ENCODE peak calls at places on chromosome 9, in eight cellular contexts. One of them, this sample, is unnamed.

GRCh38 chr9:128043467-128043868 is 23.7 kb downstream of the NAIF1 start:
- DNase-seq in ovary: peak
- DNase-seq in IMR-90: no peak
- DNase-seq in RWPE1: no peak
- DNase-seq in CD4-positive, alpha-beta T cell: no peak
- DNase-seq in left ventricle myocardium inferior: no peak
- DNase-seq in tibial artery: no peak
- DNase-seq in OCI-LY7: no peak
- DNase-seq in this sample: no peak

GRCh38 chr9:100466171-100466827 is 6.7 kb upstream of the TMEFF1 start:
- DNase-seq in IMR-90: no peak
- DNase-seq in OCI-LY7: no peak
- DNase-seq in RWPE1: no peak
- DNase-seq in tibial artery: no peak
- DNase-seq in left ventricle myocardium inferior: no peak
- DNase-seq in CD4-positive, alpha-beta T cell: no peak
- DNase-seq in ovary: no peak
- DNase-seq in this sample: no peak

GRCh38 chr9:33320568-33321261 is 30.4 kb downstream of the NFX1 start:
- DNase-seq in ovary: no peak
- DNase-seq in CD4-positive, alpha-beta T cell: no peak
- DNase-seq in tibial artery: peak
- DNase-seq in IMR-90: peak
- DNase-seq in left ventricle myocardium inferior: no peak
- DNase-seq in OCI-LY7: no peak
- DNase-seq in RWPE1: peak
- DNase-seq in this sample: no peak

GRCh38 chr9:34688329-34689161 is 2.5 kb downstream of the CCL19 start:
- DNase-seq in RWPE1: no peak
- DNase-seq in CD4-positive, alpha-beta T cell: no peak
- DNase-seq in ovary: no peak
- DNase-seq in left ventricle myocardium inferior: no peak
- DNase-seq in tibial artery: no peak
- DNase-seq in IMR-90: no peak
- DNase-seq in OCI-LY7: no peak
- DNase-seq in this sample: no peak

GRCh38 chr9:132055756-132056155 is 23.9 kb downstream of the MED27 start:
- DNase-seq in IMR-90: no peak
- DNase-seq in CD4-positive, alpha-beta T cell: no peak
- DNase-seq in tibial artery: no peak
- DNase-seq in ovary: no peak
- DNase-seq in OCI-LY7: no peak
- DNase-seq in RWPE1: no peak
- DNase-seq in left ventricle myocardium inferior: no peak
- DNase-seq in this sample: no peak

GRCh38 chr9:119009253-119009652 is 360.0 kb downstream of the BRINP1 start:
- DNase-seq in OCI-LY7: no peak
- DNase-seq in RWPE1: peak
- DNase-seq in CD4-positive, alpha-beta T cell: no peak
- DNase-seq in tibial artery: no peak
- DNase-seq in IMR-90: no peak
- DNase-seq in left ventricle myocardium inferior: no peak
- DNase-seq in ovary: no peak
- DNase-seq in this sample: no peak

GRCh38 chr9:127128341-127129072 is 6.1 kb upstream of the ANGPTL2 start:
- DNase-seq in RWPE1: peak
- DNase-seq in CD4-positive, alpha-beta T cell: no peak
- DNase-seq in ovary: peak
- DNase-seq in tibial artery: peak
- DNase-seq in OCI-LY7: no peak
- DNase-seq in left ventricle myocardium inferior: peak
- DNase-seq in IMR-90: peak
- DNase-seq in this sample: no peak

GRCh38 chr9:34403554-34404380 is 27.1 kb upstream of the MYORG start:
- DNase-seq in OCI-LY7: peak
- DNase-seq in tibial artery: peak
- DNase-seq in left ventricle myocardium inferior: peak
- DNase-seq in CD4-positive, alpha-beta T cell: peak
- DNase-seq in RWPE1: peak
- DNase-seq in IMR-90: peak
- DNase-seq in ovary: peak
- DNase-seq in this sample: peak

GRCh38 chr9:96327694-96328352 is 25.8 kb upstream of the HSD17B3 start:
- DNase-seq in OCI-LY7: peak
- DNase-seq in left ventricle myocardium inferior: no peak
- DNase-seq in IMR-90: peak
- DNase-seq in RWPE1: peak
- DNase-seq in tibial artery: peak
- DNase-seq in ovary: peak
- DNase-seq in CD4-positive, alpha-beta T cell: peak
- DNase-seq in this sample: peak

GRCh38 chr9:110142868-110143866 is 64.8 kb downstream of the C9orf152 start:
- DNase-seq in RWPE1: no peak
- DNase-seq in OCI-LY7: peak
- DNase-seq in CD4-positive, alpha-beta T cell: no peak
- DNase-seq in IMR-90: no peak
- DNase-seq in tibial artery: no peak
- DNase-seq in left ventricle myocardium inferior: no peak
- DNase-seq in ovary: no peak
- DNase-seq in this sample: no peak

GRCh38 chr9:133972041-133972970 is 19.8 kb downstream of the VAV2 start:
- DNase-seq in OCI-LY7: no peak
- DNase-seq in CD4-positive, alpha-beta T cell: no peak
- DNase-seq in IMR-90: no peak
- DNase-seq in RWPE1: peak
- DNase-seq in left ventricle myocardium inferior: no peak
- DNase-seq in tibial artery: no peak
- DNase-seq in ovary: no peak
- DNase-seq in this sample: peak

GRCh38 chr9:132748450-132748849 is 78.2 kb downstream of the GTF3C4 start:
- DNase-seq in left ventricle myocardium inferior: no peak
- DNase-seq in tibial artery: no peak
- DNase-seq in OCI-LY7: no peak
- DNase-seq in RWPE1: no peak
- DNase-seq in IMR-90: peak
- DNase-seq in ovary: no peak
- DNase-seq in CD4-positive, alpha-beta T cell: no peak
- DNase-seq in this sample: no peak

GRCh38 chr9:137270929-137271695 is 6.4 kb upstream of the TOR4A start:
- DNase-seq in OCI-LY7: no peak
- DNase-seq in CD4-positive, alpha-beta T cell: no peak
- DNase-seq in IMR-90: no peak
- DNase-seq in RWPE1: no peak
- DNase-seq in left ventricle myocardium inferior: no peak
- DNase-seq in tibial artery: no peak
- DNase-seq in ovary: no peak
- DNase-seq in this sample: no peak

GRCh38 chr9:38708759-38709158 is 11.2 kb downstream of the FAM240B start:
- DNase-seq in OCI-LY7: no peak
- DNase-seq in CD4-positive, alpha-beta T cell: no peak
- DNase-seq in ovary: no peak
- DNase-seq in RWPE1: no peak
- DNase-seq in tibial artery: no peak
- DNase-seq in IMR-90: no peak
- DNase-seq in left ventricle myocardium inferior: no peak
- DNase-seq in this sample: no peak

DNA sequence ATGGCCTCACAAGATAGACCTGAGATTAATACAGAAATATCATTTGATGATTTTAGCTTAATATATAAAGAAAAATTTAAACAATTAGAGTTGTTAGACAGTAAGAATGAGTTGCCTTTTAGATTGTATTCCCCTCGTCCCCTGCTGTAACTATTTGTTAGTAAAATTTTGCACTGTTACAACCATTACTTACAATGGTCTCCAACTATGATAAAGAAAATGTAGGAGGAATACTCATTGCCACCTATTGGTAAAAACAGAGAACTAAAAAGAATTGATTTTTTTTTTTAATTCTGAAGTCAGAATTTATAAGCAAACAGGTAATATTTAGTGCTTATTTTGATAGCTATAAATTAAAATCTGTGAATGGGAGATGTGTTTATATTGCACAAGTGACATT is 937.6 kb downstream of the TLE4 start:
- DNase-seq in left ventricle myocardium inferior: no peak
- DNase-seq in IMR-90: no peak
- DNase-seq in ovary: no peak
- DNase-seq in tibial artery: no peak
- DNase-seq in RWPE1: no peak
- DNase-seq in OCI-LY7: no peak
- DNase-seq in CD4-positive, alpha-beta T cell: no peak
- DNase-seq in this sample: no peak
- TF ChIP-seq CTCF in left ventricle myocardium inferior: no peak
- TF ChIP-seq CTCF in IMR-90: peak
- TF ChIP-seq CTCF in ovary: no peak
- TF ChIP-seq CTCF in tibial artery: no peak
- TF ChIP-seq CTCF in RWPE1: peak
- TF ChIP-seq CTCF in OCI-LY7: peak
- TF ChIP-seq CTCF in CD4-positive, alpha-beta T cell: no peak
- TF ChIP-seq CTCF in this sample: peak

GRCh38 chr9:98432960-98433359 is 177.5 kb upstream of the TBC1D2 start:
- DNase-seq in tibial artery: no peak
- DNase-seq in IMR-90: no peak
- DNase-seq in OCI-LY7: no peak
- DNase-seq in RWPE1: no peak
- DNase-seq in CD4-positive, alpha-beta T cell: no peak
- DNase-seq in ovary: no peak
- DNase-seq in left ventricle myocardium inferior: no peak
- DNase-seq in this sample: no peak

GRCh38 chr9:98442541-98442940 is 187.1 kb upstream of the TBC1D2 start:
- DNase-seq in tibial artery: no peak
- DNase-seq in IMR-90: peak
- DNase-seq in left ventricle myocardium inferior: no peak
- DNase-seq in OCI-LY7: no peak
- DNase-seq in RWPE1: no peak
- DNase-seq in ovary: no peak
- DNase-seq in CD4-positive, alpha-beta T cell: no peak
- DNase-seq in this sample: no peak

GRCh38 chr9:98437458-98438034 is 182.1 kb upstream of the TBC1D2 start:
- DNase-seq in left ventricle myocardium inferior: no peak
- DNase-seq in ovary: no peak
- DNase-seq in OCI-LY7: no peak
- DNase-seq in RWPE1: no peak
- DNase-seq in tibial artery: no peak
- DNase-seq in CD4-positive, alpha-beta T cell: no peak
- DNase-seq in IMR-90: no peak
- DNase-seq in this sample: no peak

GRCh38 chr9:98442114-98442513 is 186.7 kb upstream of the TBC1D2 start:
- DNase-seq in CD4-positive, alpha-beta T cell: no peak
- DNase-seq in tibial artery: no peak
- DNase-seq in OCI-LY7: no peak
- DNase-seq in IMR-90: no peak
- DNase-seq in RWPE1: no peak
- DNase-seq in ovary: no peak
- DNase-seq in left ventricle myocardium inferior: no peak
- DNase-seq in this sample: no peak

DNA sequence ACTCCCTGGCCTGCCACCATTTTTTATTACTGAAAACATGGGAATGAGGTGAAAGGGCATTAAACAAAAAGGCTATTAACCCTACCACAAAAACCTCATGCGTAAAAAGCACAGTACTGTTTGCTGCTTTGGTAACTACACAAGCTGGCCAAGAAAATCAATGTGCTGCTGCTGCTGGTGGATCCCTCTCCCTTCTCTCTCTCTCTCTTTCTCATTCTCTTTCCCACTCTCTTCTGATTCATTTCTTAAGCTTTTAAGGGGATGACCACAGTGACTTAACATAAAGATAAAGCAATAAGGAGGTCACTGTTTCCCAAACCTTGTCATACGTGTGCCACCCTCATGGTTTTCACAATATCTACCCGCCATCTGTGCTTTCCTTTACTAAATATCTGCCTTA is 183.3 kb upstream of the TBC1D2 start:
- DNase-seq in OCI-LY7: no peak
- DNase-seq in ovary: no peak
- DNase-seq in CD4-positive, alpha-beta T cell: no peak
- DNase-seq in tibial artery: no peak
- DNase-seq in left ventricle myocardium inferior: no peak
- DNase-seq in IMR-90: peak
- DNase-seq in RWPE1: no peak
- DNase-seq in this sample: no peak
- TF ChIP-seq CTCF in OCI-LY7: no peak
- TF ChIP-seq CTCF in ovary: no peak
- TF ChIP-seq CTCF in CD4-positive, alpha-beta T cell: no peak
- TF ChIP-seq CTCF in tibial artery: no peak
- TF ChIP-seq CTCF in left ventricle myocardium inferior: no peak
- TF ChIP-seq CTCF in IMR-90: no peak
- TF ChIP-seq CTCF in RWPE1: no peak
- TF ChIP-seq CTCF in this sample: no peak

GRCh38 chr9:120104771-120105170 is 475.2 kb downstream of the CDK5RAP2 start:
- DNase-seq in RWPE1: no peak
- DNase-seq in tibial artery: no peak
- DNase-seq in OCI-LY7: no peak
- DNase-seq in ovary: no peak
- DNase-seq in left ventricle myocardium inferior: no peak
- DNase-seq in CD4-positive, alpha-beta T cell: no peak
- DNase-seq in IMR-90: no peak
- DNase-seq in this sample: no peak

GRCh38 chr9:120098584-120098983 is 481.4 kb downstream of the CDK5RAP2 start:
- DNase-seq in CD4-positive, alpha-beta T cell: no peak
- DNase-seq in tibial artery: no peak
- DNase-seq in RWPE1: no peak
- DNase-seq in OCI-LY7: no peak
- DNase-seq in IMR-90: no peak
- DNase-seq in left ventricle myocardium inferior: no peak
- DNase-seq in ovary: no peak
- DNase-seq in this sample: no peak

GRCh38 chr9:120100595-120100994 is 479.4 kb downstream of the CDK5RAP2 start:
- DNase-seq in OCI-LY7: no peak
- DNase-seq in CD4-positive, alpha-beta T cell: no peak
- DNase-seq in RWPE1: no peak
- DNase-seq in left ventricle myocardium inferior: no peak
- DNase-seq in IMR-90: no peak
- DNase-seq in ovary: no peak
- DNase-seq in tibial artery: no peak
- DNase-seq in this sample: no peak

DNA sequence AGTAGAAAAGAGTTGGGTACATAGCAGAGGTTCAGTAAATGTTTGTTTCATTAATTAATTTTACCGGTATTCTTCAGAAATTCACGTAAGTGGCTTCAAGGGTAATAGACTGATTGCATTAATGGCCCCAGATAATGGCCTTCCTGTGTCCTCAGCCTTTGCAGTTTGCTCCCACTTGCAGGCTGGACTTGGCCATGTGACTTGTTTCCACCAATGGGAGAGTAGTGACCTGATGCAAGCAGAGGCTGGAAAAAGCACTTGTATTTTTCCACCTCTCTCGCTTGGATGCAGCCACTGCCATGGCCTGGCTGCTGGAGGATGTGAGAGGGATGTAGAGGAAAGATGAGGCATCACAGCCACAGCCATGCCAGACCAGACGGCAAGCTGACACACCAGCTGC is 480.9 kb downstream of the CDK5RAP2 start:
- DNase-seq in IMR-90: no peak
- DNase-seq in RWPE1: no peak
- DNase-seq in OCI-LY7: no peak
- DNase-seq in left ventricle myocardium inferior: no peak
- DNase-seq in CD4-positive, alpha-beta T cell: no peak
- DNase-seq in tibial artery: no peak
- DNase-seq in ovary: no peak
- DNase-seq in this sample: no peak
- TF ChIP-seq CTCF in IMR-90: no peak
- TF ChIP-seq CTCF in RWPE1: no peak
- TF ChIP-seq CTCF in OCI-LY7: no peak
- TF ChIP-seq CTCF in left ventricle myocardium inferior: no peak
- TF ChIP-seq CTCF in CD4-positive, alpha-beta T cell: no peak
- TF ChIP-seq CTCF in tibial artery: no peak
- TF ChIP-seq CTCF in ovary: no peak
- TF ChIP-seq CTCF in this sample: no peak

GRCh38 chr9:17810728-17811634 is 232.1 kb downstream of the SH3GL2 start:
- DNase-seq in OCI-LY7: peak
- DNase-seq in left ventricle myocardium inferior: peak
- DNase-seq in CD4-positive, alpha-beta T cell: no peak
- DNase-seq in tibial artery: no peak
- DNase-seq in IMR-90: peak
- DNase-seq in ovary: peak
- DNase-seq in RWPE1: peak
- DNase-seq in this sample: peak
- TF ChIP-seq CTCF in OCI-LY7: peak
- TF ChIP-seq CTCF in left ventricle myocardium inferior: peak
- TF ChIP-seq CTCF in CD4-positive, alpha-beta T cell: peak
- TF ChIP-seq CTCF in tibial artery: peak
- TF ChIP-seq CTCF in IMR-90: peak
- TF ChIP-seq CTCF in ovary: peak
- TF ChIP-seq CTCF in RWPE1: peak
- TF ChIP-seq CTCF in this sample: peak